ENCODE peak calls at places on chromosomes 11 and 22, in nine cellular contexts. J is AG09309; U is heart left ventricle; X is HFF-Myc; Q is A549; D is OCI-LY7; H is CD8-positive, alpha-beta memory T cell; Z is sigmoid colon; N is Peyer's patch. R is an unnamed sample.

GRCh38 chr11:68831124-68831523 is 10.6 kb downstream of the CPT1A start:
- DNase-seq in J (no peak), U (no peak), X (no peak), Q (no peak), D (no peak), H (no peak), Z (no peak), N (no peak), R (no peak)

GRCh38 chr11:40924915-40925314 is 534.5 kb downstream of the LRRC4C start:
- DNase-seq in J (no peak), U (no peak), X (no peak), Q (no peak), D (no peak), H (no peak), Z (no peak), N (no peak), R (no peak)

GRCh38 chr11:44424841-44425240 is 114.9 kb upstream of the ALX4 start:
- DNase-seq in J (no peak), U (no peak), X (no peak), Q (no peak), D (no peak), H (no peak), Z (no peak), N (no peak), R (no peak)

GRCh38 chr11:7536102-7536501 is 22.3 kb downstream of the PPFIBP2 start:
- DNase-seq in J (no peak), U (no peak), X (no peak), Q (peak), D (no peak), H (no peak), Z (no peak), N (no peak), R (no peak)

GRCh38 chr11:64014361-64014760 is 21.4 kb upstream of the FLRT1 start:
- DNase-seq in J (no peak), U (no peak), X (no peak), Q (no peak), D (no peak), H (no peak), Z (no peak), N (no peak), R (no peak)

GRCh38 chr11:118921929-118922744 is 3.6 kb downstream of the BCL9L start:
- DNase-seq in J (no peak), U (peak), X (no peak), Q (peak), D (no peak), H (no peak), Z (peak), N (peak), R (no peak)

GRCh38 chr11:132202621-132203020 is 832.2 kb downstream of the NTM start:
- DNase-seq in J (peak), U (no peak), X (no peak), Q (no peak), D (no peak), H (no peak), Z (no peak), N (no peak), R (no peak)

GRCh38 chr11:44290206-44290605 is 19.7 kb downstream of the ALX4 start:
- DNase-seq in J (no peak), U (no peak), X (no peak), Q (no peak), D (no peak), H (no peak), Z (no peak), N (no peak), R (no peak)

GRCh38 chr11:34403431-34403830 is 35.3 kb upstream of the CAT start:
- DNase-seq in J (no peak), U (no peak), X (no peak), Q (no peak), D (no peak), H (no peak), Z (no peak), N (no peak), R (no peak)

GRCh38 chr22:49853981-49854791 is 542 bp downstream of the ZBED4 start:
- DNase-seq in J (no peak), U (no peak), X (no peak), Q (peak), D (peak), H (no peak), Z (no peak), N (no peak), R (no peak)

GRCh38 chr11:2804701-2805387 is 80.7 kb downstream of the CDKN1C start:
- DNase-seq in J (no peak), U (peak), X (no peak), Q (no peak), D (no peak), H (no peak), Z (peak), N (peak), R (no peak)

GRCh38 chr11:26766996-26767395 is 45.1 kb upstream of the SLC5A12 start:
- DNase-seq in J (no peak), U (no peak), X (no peak), Q (no peak), D (no peak), H (no peak), Z (no peak), N (no peak), R (no peak)

GRCh38 chr11:126336065-126336464 is 19.4 kb upstream of the ST3GAL4 start:
- DNase-seq in J (no peak), U (no peak), X (no peak), Q (no peak), D (no peak), H (peak), Z (no peak), N (no peak), R (no peak)

GRCh38 chr22:22210375-22210774 is 34.2 kb upstream of the VPREB1 start:
- DNase-seq in J (no peak), U (no peak), X (peak), Q (peak), D (no peak), H (no peak), Z (no peak), N (no peak), R (peak)

GRCh38 chr11:118791961-118792578 is 1.1 kb upstream of the DDX6 start:
- DNase-seq in J (no peak), U (no peak), X (no peak), Q (peak), D (peak), H (peak), Z (peak), N (peak), R (no peak)

GRCh38 chr11:36093548-36093947 is 149.7 kb downstream of the LDLRAD3 start:
- DNase-seq in J (no peak), U (no peak), X (no peak), Q (no peak), D (no peak), H (no peak), Z (no peak), N (no peak), R (no peak)

GRCh38 chr11:83971063-83971462 is 684.9 kb upstream of the CCDC90B start:
- DNase-seq in J (no peak), U (no peak), X (no peak), Q (no peak), D (no peak), H (no peak), Z (no peak), N (no peak), R (no peak)

GRCh38 chr11:22192642-22193347 is at the start of gene ANO5:
- DNase-seq in J (no peak), U (peak), X (no peak), Q (peak), D (no peak), H (no peak), Z (peak), N (no peak), R (no peak)

GRCh38 chr11:47915407-47916137 is 64.8 kb upstream of the PTPRJ start:
- DNase-seq in J (no peak), U (no peak), X (no peak), Q (no peak), D (peak), H (no peak), Z (no peak), N (peak), R (no peak)

GRCh38 chr11:63680842-63681207 is 475 bp upstream of the RTN3 start:
- DNase-seq in J (no peak), U (no peak), X (no peak), Q (no peak), D (no peak), H (no peak), Z (no peak), N (no peak), R (no peak)

GRCh38 chr11:13210424-13210823 is 67.2 kb upstream of the BMAL1 start:
- DNase-seq in J (peak), U (no peak), X (peak), Q (peak), D (no peak), H (no peak), Z (peak), N (no peak), R (peak)

GRCh38 chr11:100630898-100631297 is 56.2 kb upstream of the ARHGAP42 start:
- DNase-seq in J (no peak), U (no peak), X (no peak), Q (no peak), D (no peak), H (no peak), Z (no peak), N (no peak), R (no peak)

GRCh38 chr22:50504245-50505211 is 3.0 kb downstream of the LMF2 start:
- DNase-seq in J (no peak), U (peak), X (no peak), Q (no peak), D (no peak), H (no peak), Z (no peak), N (no peak), R (no peak)

GRCh38 chr11:65575568-65576231 is at the start of gene EHBP1L1:
- DNase-seq in J (no peak), U (peak), X (no peak), Q (peak), D (peak), H (peak), Z (peak), N (peak), R (no peak)

GRCh38 chr22:45263790-45264269 is 20.9 kb upstream of the UPK3A start:
- DNase-seq in J (peak), U (peak), X (peak), Q (peak), D (peak), H (no peak), Z (peak), N (peak), R (peak)

GRCh38 chr22:25838960-25839741 is 97.2 kb downstream of the MYO18B start:
- DNase-seq in J (no peak), U (no peak), X (no peak), Q (no peak), D (no peak), H (no peak), Z (no peak), N (no peak), R (no peak)

GRCh38 chr11:66641834-66642233 is 3.3 kb downstream of the RBM4 start:
- DNase-seq in J (no peak), U (no peak), X (no peak), Q (no peak), D (no peak), H (no peak), Z (no peak), N (no peak), R (no peak)

GRCh38 chr22:22687638-22688500 is 43.5 kb downstream of the GGTLC2 start:
- DNase-seq in J (peak), U (no peak), X (peak), Q (peak), D (peak), H (no peak), Z (no peak), N (peak), R (peak)

GRCh38 chr22:49825436-49825835 is 2.2 kb downstream of the BRD1 start:
- DNase-seq in J (no peak), U (no peak), X (no peak), Q (no peak), D (no peak), H (no peak), Z (no peak), N (no peak), R (no peak)

DNA sequence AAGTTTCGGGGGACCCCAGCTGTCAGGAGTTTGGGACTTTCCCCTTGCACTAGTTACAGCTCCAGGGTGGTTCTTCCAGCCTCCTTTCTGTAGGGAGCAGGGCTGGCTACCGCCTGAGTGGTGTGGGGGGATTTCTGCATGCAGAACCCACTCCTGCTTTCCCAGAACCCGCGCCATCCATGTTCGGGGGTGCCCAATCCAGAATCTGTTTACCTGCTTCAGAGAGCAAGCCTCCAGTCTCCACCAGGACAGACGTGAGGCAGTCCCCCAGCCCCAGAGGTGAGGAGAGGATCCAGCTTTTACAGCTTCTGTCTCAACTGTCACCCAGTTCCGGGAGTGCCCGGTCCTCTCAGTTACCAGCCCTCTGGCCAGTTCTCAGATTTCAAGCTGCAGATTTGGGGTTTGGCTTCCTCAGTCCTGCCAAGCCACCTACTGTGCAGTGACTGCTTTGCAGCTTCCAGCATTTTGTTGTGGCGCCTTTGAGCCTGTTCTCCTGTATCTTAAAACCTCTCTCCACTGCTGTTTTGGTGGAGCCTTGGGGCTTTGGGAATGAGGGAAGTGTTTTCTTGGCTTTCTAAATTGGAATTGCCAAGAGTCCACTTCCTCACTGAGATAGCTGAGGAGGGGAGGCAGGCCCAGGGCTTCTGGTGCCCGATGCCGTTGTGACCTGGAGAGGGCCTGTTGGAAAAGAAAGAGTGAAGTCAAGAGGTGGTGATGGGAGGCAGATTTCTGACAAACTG is 513.2 kb downstream of the TBC1D22A start:
- DNase-seq in J (no peak), U (no peak), X (no peak), Q (no peak), D (no peak), H (no peak), Z (peak), N (no peak), R (no peak)
- H3K4me3 ChIP-seq in J (no peak), U (no peak), X (no peak), Q (no peak), D (no peak), H (no peak), Z (no peak), N (no peak), R (no peak)

DNA sequence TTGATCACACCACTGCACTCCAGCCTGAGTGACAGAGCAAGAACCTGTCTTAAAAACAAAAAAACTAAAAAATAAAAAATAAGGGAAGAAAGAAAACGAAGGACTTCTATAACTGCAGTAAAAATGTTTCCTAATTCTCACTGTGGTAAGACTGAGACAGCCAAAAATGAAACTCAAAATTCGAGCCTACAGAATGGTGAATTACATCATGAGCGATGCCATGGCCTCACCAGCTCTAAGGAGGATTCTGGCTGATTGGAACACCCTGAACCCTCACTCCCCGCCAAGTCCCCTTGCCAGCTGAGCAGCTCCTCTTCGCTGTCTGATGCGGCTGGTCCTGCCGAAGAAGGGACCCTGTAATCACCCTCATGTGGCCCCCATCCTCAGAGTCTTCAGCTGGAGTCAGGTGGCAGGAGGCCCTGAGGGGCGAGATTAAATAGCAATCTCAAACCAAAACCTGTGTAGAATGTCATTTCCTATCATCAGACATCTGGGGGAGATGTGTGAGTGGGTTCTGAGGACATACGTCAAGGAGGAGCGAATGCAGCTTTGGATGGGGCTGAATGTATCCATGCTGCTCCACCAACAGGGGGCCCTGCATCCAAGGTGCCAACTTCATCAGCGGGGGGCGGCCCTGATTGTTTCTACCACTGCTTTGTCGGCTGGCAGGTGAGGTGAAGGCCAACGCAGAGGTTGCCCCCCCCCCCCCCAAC is 29.2 kb downstream of the PDGFB start:
- DNase-seq in J (no peak), U (no peak), X (no peak), Q (peak), D (peak), H (peak), Z (peak), N (no peak), R (no peak)
- H3K4me3 ChIP-seq in J (no peak), U (no peak), X (no peak), Q (no peak), D (no peak), H (no peak), Z (no peak), N (no peak), R (no peak)

DNA sequence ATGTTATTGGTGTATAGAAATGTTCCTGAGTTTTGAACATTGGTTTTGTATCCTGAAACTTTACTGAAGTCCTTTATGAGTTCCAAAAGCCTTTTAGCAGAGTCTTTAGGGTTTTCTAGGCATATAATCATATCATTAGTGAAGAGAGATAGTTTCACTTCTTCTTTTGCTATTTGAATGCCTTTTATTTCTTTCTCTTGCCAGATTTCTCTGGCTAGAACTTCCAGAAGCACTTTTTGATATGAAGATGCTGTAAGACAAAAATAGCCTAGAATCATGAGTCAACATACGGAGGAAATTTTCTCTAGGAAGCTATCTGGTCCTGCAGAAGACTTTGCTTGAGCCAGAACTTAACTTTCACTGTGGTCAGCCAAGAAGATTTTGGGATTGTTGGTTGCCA is 86.7 kb upstream of the IZUMO1R start:
- DNase-seq in J (no peak), U (no peak), X (no peak), Q (no peak), D (no peak), H (no peak), Z (no peak), N (no peak), R (no peak)
- H3K4me3 ChIP-seq in J (no peak), U (no peak), X (no peak), Q (no peak), D (no peak), H (no peak), Z (no peak), N (no peak), R (no peak)

GRCh38 chr11:113256431-113257227 is 57.8 kb upstream of the TTC12 start:
- DNase-seq in J (no peak), U (no peak), X (no peak), Q (no peak), D (no peak), H (no peak), Z (no peak), N (no peak), R (no peak)

GRCh38 chr11:113253406-113253805 is 61.0 kb upstream of the TTC12 start:
- DNase-seq in J (no peak), U (no peak), X (no peak), Q (no peak), D (no peak), H (no peak), Z (no peak), N (no peak), R (no peak)

GRCh38 chr11:113255741-113256140 is 58.6 kb upstream of the TTC12 start:
- DNase-seq in J (no peak), U (no peak), X (no peak), Q (no peak), D (no peak), H (no peak), Z (no peak), N (no peak), R (no peak)

GRCh38 chr11:113251281-113251680 is 63.1 kb upstream of the TTC12 start:
- DNase-seq in J (no peak), U (no peak), X (no peak), Q (no peak), D (no peak), H (no peak), Z (no peak), N (no peak), R (no peak)

GRCh38 chr11:113255096-113255495 is 59.3 kb upstream of the TTC12 start:
- DNase-seq in J (no peak), U (no peak), X (no peak), Q (no peak), D (no peak), H (no peak), Z (no peak), N (no peak), R (no peak)
- H3K4me3 ChIP-seq in J (no peak), U (no peak), X (no peak), Q (no peak), D (no peak), H (no peak), Z (no peak), N (no peak), R (no peak)

GRCh38 chr11:19240420-19241259 is at the start of gene E2F8:
- DNase-seq in J (peak), U (peak), X (peak), Q (peak), D (peak), H (peak), Z (peak), N (peak), R (peak)

GRCh38 chr11:19241260-19242183 is 777 bp upstream of the E2F8 start:
- DNase-seq in J (no peak), U (peak), X (no peak), Q (peak), D (peak), H (peak), Z (peak), N (no peak), R (no peak)

GRCh38 chr11:19243143-19243542 is 2.4 kb upstream of the E2F8 start:
- DNase-seq in J (no peak), U (no peak), X (no peak), Q (no peak), D (peak), H (no peak), Z (no peak), N (no peak), R (no peak)

GRCh38 chr11:19243601-19244000 is 2.9 kb upstream of the E2F8 start:
- DNase-seq in J (no peak), U (no peak), X (no peak), Q (no peak), D (no peak), H (no peak), Z (no peak), N (no peak), R (no peak)

GRCh38 chr11:19242184-19242932 is 1.6 kb upstream of the E2F8 start:
- DNase-seq in J (no peak), U (no peak), X (no peak), Q (no peak), D (no peak), H (peak), Z (no peak), N (no peak), R (no peak)
- H3K4me3 ChIP-seq in J (peak), U (peak), X (peak), Q (peak), D (peak), H (peak), Z (peak), N (peak), R (peak)

DNA sequence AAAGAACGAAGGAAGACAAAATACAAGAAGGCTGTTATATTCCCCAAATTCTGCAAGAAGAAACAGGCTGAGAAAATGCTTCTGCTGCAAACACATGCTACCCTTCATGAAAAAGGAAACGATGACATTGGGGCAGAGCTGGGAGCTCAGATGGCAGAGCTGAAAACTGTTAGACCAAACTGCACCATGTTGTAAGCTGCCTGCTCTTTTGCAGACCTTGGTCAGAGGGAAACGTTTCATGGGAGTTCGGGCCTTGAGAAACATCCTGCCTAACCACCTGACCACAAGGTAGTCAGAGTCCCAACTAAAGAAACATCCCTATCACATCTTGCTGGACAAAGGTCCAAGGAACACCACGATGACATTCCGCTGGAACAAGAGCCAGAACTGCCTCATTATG is 110.6 kb upstream of the CTSC start:
- DNase-seq in J (no peak), U (no peak), X (no peak), Q (no peak), D (no peak), H (no peak), Z (no peak), N (no peak), R (no peak)
- H3K4me3 ChIP-seq in J (no peak), U (no peak), X (no peak), Q (no peak), D (no peak), H (no peak), Z (no peak), N (no peak), R (no peak)

GRCh38 chr22:37804502-37804885 is 3.2 kb upstream of the GCAT start:
- DNase-seq in J (no peak), U (no peak), X (no peak), Q (no peak), D (no peak), H (no peak), Z (no peak), N (no peak), R (no peak)
- H3K4me3 ChIP-seq in J (peak), U (peak), X (peak), Q (peak), D (no peak), H (no peak), Z (peak), N (peak), R (peak)

GRCh38 chr22:46538816-46539163 is 1.4 kb upstream of the CELSR1 start:
- DNase-seq in J (no peak), U (no peak), X (no peak), Q (peak), D (no peak), H (no peak), Z (no peak), N (no peak), R (no peak)
- H3K4me3 ChIP-seq in J (peak), U (peak), X (no peak), Q (peak), D (no peak), H (no peak), Z (peak), N (no peak), R (peak)

R was measured in AG04450.